ENCODE peak calls at places on chromosomes 16 and 17, in eight cellular contexts. M is left ventricle myocardium inferior, N is GM23248, D is A549, Y is HCT116, K is IMR-90, A is psoas muscle, T is body of pancreas. U is an unnamed sample.

GRCh38 chr17:83196973-83197880 is 117.8 kb downstream of the METRNL start:
- DNase-seq in A (peak; percentile 52), M (peak; percentile 11), K (no peak), T (peak; percentile 1), D (no peak), Y (no peak), N (peak; percentile 94), U (peak; percentile 11)

GRCh38 chr16:65745-66144 is 6.7 kb downstream of the RHBDF1 start:
- DNase-seq in N (peak; percentile 88), K (peak; percentile 59), T (peak; percentile 86), A (peak; percentile 94), M (peak; percentile 85), Y (peak; percentile 21), D (peak; percentile 79), U (peak; percentile 80)

GRCh38 chr17:82650723-82651122 is 2.5 kb upstream of the WDR45B start:
- DNase-seq in N (no peak), A (no peak), D (no peak), K (no peak), Y (no peak), T (no peak), M (no peak), U (no peak)

GRCh38 chr17:4738136-4739121 is 1.2 kb upstream of the ZMYND15 start:
- DNase-seq in M (no peak), T (peak; percentile 45), Y (no peak), D (no peak), A (no peak), N (no peak), K (no peak), U (no peak)

GRCh38 chr16:84532299-84532724 is 27.9 kb upstream of the MEAK7 start:
- DNase-seq in D (peak; percentile 85), A (peak; percentile 79), Y (no peak), M (peak; percentile 61), N (peak; percentile 93), T (peak; percentile 50), K (peak; percentile 98), U (peak; percentile 68)

GRCh38 chr17:74677558-74678466 is 34.9 kb downstream of the CD300LF start:
- DNase-seq in K (peak; percentile 2), D (peak; percentile 69), T (no peak), M (peak; percentile 55), N (peak; percentile 31), Y (no peak), A (peak; percentile 78), U (no peak)

GRCh38 chr17:31915456-31916100 is 14.1 kb upstream of the UTP6 start:
- DNase-seq in K (peak; percentile 41), M (no peak), Y (no peak), D (no peak), A (no peak), N (peak; percentile 54), T (no peak), U (no peak)

GRCh38 chr17:8142158-8142886 is 9.9 kb downstream of the PER1 start:
- DNase-seq in M (no peak), K (no peak), N (no peak), D (no peak), Y (no peak), T (no peak), A (no peak), U (no peak)

GRCh38 chr17:33262724-33263123 is 30.4 kb downstream of the ASIC2 start:
- DNase-seq in T (no peak), Y (no peak), K (no peak), M (no peak), A (no peak), D (peak; percentile 17), N (no peak), U (no peak)

GRCh38 chr17:1908699-1909309 is 79.0 kb downstream of the RPA1 start:
- DNase-seq in A (peak; percentile 66), K (peak; percentile 73), Y (peak; percentile 50), N (peak; percentile 85), T (peak; percentile 83), M (peak; percentile 27), D (peak; percentile 81), U (peak; percentile 79)

GRCh38 chr16:82281544-82281943 is 111.5 kb upstream of the MPHOSPH6 start:
- DNase-seq in Y (no peak), K (no peak), M (no peak), T (no peak), N (no peak), D (no peak), A (no peak), U (no peak)

GRCh38 chr16:82282662-82283061 is 112.6 kb upstream of the MPHOSPH6 start:
- DNase-seq in K (no peak), Y (no peak), A (no peak), D (no peak), T (no peak), N (no peak), M (no peak), U (no peak)

DNA sequence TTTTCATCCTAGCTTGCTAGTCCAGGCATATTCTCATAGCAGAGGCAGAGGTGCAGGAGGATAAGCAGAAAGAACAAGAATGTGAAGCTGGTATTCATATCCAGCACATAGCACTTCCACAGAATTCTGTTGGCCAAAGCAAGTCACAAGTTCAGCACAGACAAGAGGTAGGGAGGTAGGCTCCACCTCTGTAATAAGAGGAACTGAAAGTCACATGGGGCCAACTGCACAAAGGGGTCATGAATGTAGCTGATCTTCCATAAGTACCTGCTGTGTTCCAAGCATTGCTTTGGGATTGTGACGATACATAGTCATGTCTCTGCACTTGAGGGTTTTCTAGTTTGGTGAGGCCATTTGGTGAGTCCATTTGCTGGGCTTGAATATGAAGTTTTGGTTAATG is 110.8 kb upstream of the MPHOSPH6 start:
- DNase-seq in D (no peak), T (no peak), A (no peak), Y (no peak), M (no peak), K (no peak), N (no peak), U (no peak)
- H3K27ac ChIP-seq in D (no peak overlapping the region), T (no peak overlapping the region), A (no peak overlapping the region), Y (no peak overlapping the region), M (peak overlapping the region; percentile 84), K (no peak overlapping the region), N (no peak overlapping the region), U (no peak overlapping the region)

DNA sequence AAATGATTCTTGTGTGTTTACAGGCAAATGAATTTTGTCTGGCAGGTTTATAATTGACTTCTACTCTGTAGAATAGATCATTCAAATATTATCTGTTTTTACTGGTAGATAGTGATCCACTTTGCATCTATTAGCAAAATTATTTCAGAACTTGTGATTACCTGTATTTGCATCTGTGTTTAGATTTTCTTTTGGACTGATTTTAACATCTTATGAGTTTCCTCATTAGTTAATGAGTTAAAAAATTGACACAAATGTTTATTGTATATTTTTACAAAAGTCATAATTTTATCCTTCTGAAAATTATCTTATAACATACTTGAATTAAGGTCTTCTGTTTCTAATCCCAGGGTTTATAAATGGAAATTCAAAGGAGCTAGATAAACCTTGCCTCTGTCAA is 132.0 kb upstream of the KCNJ16 start:
- DNase-seq in T (no peak), K (no peak), D (no peak), N (no peak), A (no peak), M (no peak), Y (no peak), U (no peak)
- H3K9me3 ChIP-seq in T (no peaks in the 10 kb centered on the region), K (no peaks in the 10 kb centered on the region), D (no peaks in the 10 kb centered on the region), N (no peaks in the 10 kb centered on the region), A (no peaks in the 10 kb centered on the region), M (no peaks in the 10 kb centered on the region), Y (peaks cover 6% of the 10 kb centered on the region), U (no peaks in the 10 kb centered on the region)

GRCh38 chr17:42673885-42674754 is 2.7 kb downstream of the PLEKHH3 start:
- DNase-seq in Y (no peak), D (peak; percentile 66), N (peak; percentile 70), M (peak; percentile 77), T (peak; percentile 54), K (peak; percentile 50), A (peak; percentile 90), U (peak; percentile 71)
- H3K4me3 ChIP-seq in Y (peak overlapping the region; percentile 95), D (peak overlapping the region; percentile 87), N (peak overlapping the region; percentile 87), M (peak overlapping the region; percentile 98), T (peak overlapping the region; percentile 98), K (peak overlapping the region; percentile 14), A (peak overlapping the region; percentile 96), U (peak overlapping the region; percentile 95)

GRCh38 chr17:19002805-19003542 is 1.6 kb downstream of the FAM83G start:
- DNase-seq in N (peak; percentile 62), T (no peak), M (no peak), D (no peak), Y (no peak), A (no peak), K (peak; percentile 54), U (no peak)

GRCh38 chr17:19004601-19005441 is at the start of gene FAM83G:
- DNase-seq in T (peak; percentile 89), M (peak; percentile 58), K (peak; percentile 71), D (peak; percentile 87), N (peak; percentile 92), A (peak; percentile 86), Y (peak; percentile 51), U (peak; percentile 88)

GRCh38 chr17:19003966-19004600 is 481 bp downstream of the FAM83G start:
- DNase-seq in K (peak; percentile 36), Y (no peak), D (peak; percentile 58), M (no peak), A (no peak), T (peak; percentile 40), N (peak; percentile 82), U (peak; percentile 42)

GRCh38 chr17:19002191-19002590 is 2.4 kb downstream of the FAM83G start:
- DNase-seq in M (no peak), A (no peak), T (no peak), N (peak; percentile 49), K (no peak), D (no peak), Y (no peak), U (no peak)

DNA sequence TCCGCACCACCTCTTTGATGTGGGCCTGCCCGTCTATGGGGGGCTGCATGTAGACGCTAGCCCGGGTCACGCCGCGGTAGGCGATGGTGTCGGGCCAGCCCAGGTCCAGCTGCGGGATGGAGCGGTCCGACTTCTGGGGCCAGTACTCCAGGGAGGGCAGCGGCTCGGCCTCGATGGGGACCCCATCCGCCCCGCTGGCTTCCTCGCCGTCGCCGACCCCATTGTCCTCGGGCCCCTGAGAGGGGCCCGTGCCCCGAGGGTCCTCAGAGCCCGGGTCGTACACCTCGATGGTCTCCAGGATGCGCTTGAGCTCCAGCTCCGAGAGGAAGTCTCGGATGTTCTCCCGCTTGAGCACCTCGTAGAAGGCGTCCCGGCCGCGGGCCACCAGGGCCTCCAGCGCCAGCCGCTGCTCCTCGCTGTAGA is 1.0 kb downstream of the FAM83G start:
- DNase-seq in A (no peak), Y (no peak), M (no peak), N (no peak), D (no peak), K (no peak), T (no peak), U (no peak)
- H3K27ac ChIP-seq in A (peak overlapping the region; percentile 53), Y (peak overlapping the region; percentile 78), M (no peak overlapping the region), N (peak overlapping the region; percentile 74), D (peak overlapping the region; percentile 90), K (peak overlapping the region; percentile 73), T (no peak overlapping the region), U (no peak overlapping the region)

U was measured in adrenal gland.